ENCODE peak calls at places on chromosomes 2 and 18, in seven cellular contexts. V, E, C, T, O, M and B are unnamed samples.

GRCh38 chr2:112588611-112589045 is 4.2 kb downstream of the CHCHD5 start:
- DNase-seq in V (no peak), E (no peak), C (no peak), T (no peak), O (no peak), M (no peak), B (no peak)

GRCh38 chr2:157751462-157752058 is 122.9 kb upstream of the ACVR1C start:
- DNase-seq in V (peak), E (peak), C (no peak), T (peak), O (peak), M (peak), B (peak)

GRCh38 chr2:223580951-223581350 is 21.2 kb downstream of the SCG2 start:
- DNase-seq in V (peak), E (no peak), C (no peak), T (peak), O (no peak), M (peak), B (no peak)

GRCh38 chr2:184558713-184559464 is 39.4 kb upstream of the ZNF804A start:
- DNase-seq in V (no peak), E (no peak), C (no peak), T (no peak), O (no peak), M (no peak), B (no peak)

GRCh38 chr2:39492095-39492590 is 55.1 kb upstream of the MAP4K3 start:
- DNase-seq in V (peak), E (no peak), C (no peak), T (peak), O (no peak), M (peak), B (no peak)

GRCh38 chr2:154710685-154711084 is 12.2 kb downstream of the KCNJ3 start:
- DNase-seq in V (no peak), E (no peak), C (no peak), T (no peak), O (no peak), M (no peak), B (no peak)

GRCh38 chr18:73487956-73488355 is 620.2 kb upstream of the NETO1 start:
- DNase-seq in V (peak), E (no peak), C (no peak), T (no peak), O (no peak), M (no peak), B (no peak)

GRCh38 chr2:218883491-218884490 is 3.1 kb downstream of the WNT10A start:
- DNase-seq in V (no peak), E (peak), C (no peak), T (no peak), O (no peak), M (no peak), B (no peak)

GRCh38 chr18:49609416-49610284 is 47.8 kb downstream of the LIPG start:
- DNase-seq in V (peak), E (no peak), C (no peak), T (peak), O (no peak), M (no peak), B (no peak)

GRCh38 chr2:176121377-176122111 is 975 bp upstream of the HOXD9 start:
- DNase-seq in V (no peak), E (peak), C (no peak), T (no peak), O (peak), M (no peak), B (no peak)

GRCh38 chr2:60597346-60597745 is 43.9 kb upstream of the BCL11A start:
- DNase-seq in V (no peak), E (no peak), C (no peak), T (peak), O (no peak), M (no peak), B (peak)

GRCh38 chr2:110755494-110756078 is 23.2 kb downstream of the ACOXL start:
- DNase-seq in V (peak), E (no peak), C (no peak), T (no peak), O (no peak), M (peak), B (no peak)

GRCh38 chr18:48669180-48669675 is 130.4 kb downstream of the CTIF start:
- DNase-seq in V (no peak), E (no peak), C (no peak), T (no peak), O (no peak), M (no peak), B (no peak)

GRCh38 chr2:695111-695510 is 17.9 kb upstream of the TMEM18 start:
- DNase-seq in V (no peak), E (no peak), C (no peak), T (no peak), O (no peak), M (no peak), B (no peak)

GRCh38 chr2:120442923-120443571 is 97.1 kb downstream of the INHBB start:
- DNase-seq in V (no peak), E (peak), C (peak), T (peak), O (peak), M (no peak), B (peak)

GRCh38 chr2:54107903-54108615 is 7.4 kb upstream of the ACYP2 start:
- DNase-seq in V (no peak), E (no peak), C (no peak), T (no peak), O (no peak), M (peak), B (no peak)

GRCh38 chr2:98908909-98909308 is 27.1 kb downstream of the CRACDL start:
- DNase-seq in V (peak), E (peak), C (no peak), T (no peak), O (no peak), M (peak), B (no peak)

GRCh38 chr2:124025896-124026295 is 809 bp downstream of the CNTNAP5 start:
- DNase-seq in V (no peak), E (no peak), C (no peak), T (no peak), O (no peak), M (no peak), B (no peak)

GRCh38 chr2:54054271-54054670 is 61.1 kb upstream of the ACYP2 start:
- DNase-seq in V (no peak), E (no peak), C (no peak), T (no peak), O (no peak), M (no peak), B (no peak)

GRCh38 chr2:51624995-51625394 is 593.1 kb upstream of the NRXN1 start:
- DNase-seq in V (peak), E (no peak), C (no peak), T (no peak), O (no peak), M (peak), B (peak)

GRCh38 chr18:43596106-43596712 is 318.9 kb upstream of the SYT4 start:
- DNase-seq in V (peak), E (no peak), C (peak), T (no peak), O (no peak), M (peak), B (no peak)

GRCh38 chr2:185274718-185275484 is 463.7 kb upstream of the FSIP2 start:
- DNase-seq in V (no peak), E (no peak), C (no peak), T (no peak), O (no peak), M (no peak), B (no peak)

GRCh38 chr2:97707428-97708380 is 5.7 kb upstream of the ZAP70 start:
- DNase-seq in V (no peak), E (no peak), C (no peak), T (no peak), O (peak), M (no peak), B (no peak)

GRCh38 chr2:216308532-216308931 is 63.8 kb downstream of the MARCHF4 start:
- DNase-seq in V (peak), E (no peak), C (no peak), T (no peak), O (no peak), M (peak), B (no peak)

GRCh38 chr2:207133493-207133861 is 32.3 kb downstream of the KLF7 start:
- DNase-seq in V (no peak), E (no peak), C (no peak), T (no peak), O (no peak), M (no peak), B (no peak)

GRCh38 chr2:67389788-67390187 is 7.3 kb upstream of the ETAA1 start:
- DNase-seq in V (no peak), E (no peak), C (no peak), T (no peak), O (no peak), M (no peak), B (peak)

GRCh38 chr2:234437642-234438321 is 59.1 kb downstream of the ARL4C start:
- DNase-seq in V (no peak), E (no peak), C (no peak), T (no peak), O (no peak), M (no peak), B (no peak)

GRCh38 chr2:98459776-98460175 is 15.1 kb downstream of the INPP4A start:
- DNase-seq in V (peak), E (no peak), C (no peak), T (no peak), O (no peak), M (peak), B (no peak)

GRCh38 chr2:187869195-187869594 is 315.0 kb upstream of the TFPI start:
- DNase-seq in V (no peak), E (no peak), C (no peak), T (no peak), O (no peak), M (no peak), B (no peak)

GRCh38 chr2:157264099-157264498 is 6.6 kb downstream of the GALNT5 start:
- DNase-seq in V (peak), E (no peak), C (no peak), T (peak), O (no peak), M (no peak), B (no peak)

GRCh38 chr2:236670235-236670620 is 100.6 kb downstream of the ACKR3 start:
- DNase-seq in V (no peak), E (no peak), C (no peak), T (no peak), O (no peak), M (no peak), B (no peak)

GRCh38 chr2:239159476-239159911 is 241.3 kb downstream of the HDAC4 start:
- DNase-seq in V (no peak), E (no peak), C (no peak), T (no peak), O (peak), M (no peak), B (no peak)

GRCh38 chr18:3584897-3585460 is 135.0 kb downstream of the TGIF1 start:
- DNase-seq in V (no peak), E (peak), C (no peak), T (no peak), O (peak), M (no peak), B (peak)

GRCh38 chr18:35876243-35876642 is 96.2 kb upstream of the RMP24 start:
- DNase-seq in V (no peak), E (no peak), C (no peak), T (no peak), O (no peak), M (no peak), B (peak)

GRCh38 chr2:159076233-159076632 is 107.8 kb downstream of the TANC1 start:
- DNase-seq in V (peak), E (no peak), C (no peak), T (no peak), O (no peak), M (peak), B (no peak)

DNA sequence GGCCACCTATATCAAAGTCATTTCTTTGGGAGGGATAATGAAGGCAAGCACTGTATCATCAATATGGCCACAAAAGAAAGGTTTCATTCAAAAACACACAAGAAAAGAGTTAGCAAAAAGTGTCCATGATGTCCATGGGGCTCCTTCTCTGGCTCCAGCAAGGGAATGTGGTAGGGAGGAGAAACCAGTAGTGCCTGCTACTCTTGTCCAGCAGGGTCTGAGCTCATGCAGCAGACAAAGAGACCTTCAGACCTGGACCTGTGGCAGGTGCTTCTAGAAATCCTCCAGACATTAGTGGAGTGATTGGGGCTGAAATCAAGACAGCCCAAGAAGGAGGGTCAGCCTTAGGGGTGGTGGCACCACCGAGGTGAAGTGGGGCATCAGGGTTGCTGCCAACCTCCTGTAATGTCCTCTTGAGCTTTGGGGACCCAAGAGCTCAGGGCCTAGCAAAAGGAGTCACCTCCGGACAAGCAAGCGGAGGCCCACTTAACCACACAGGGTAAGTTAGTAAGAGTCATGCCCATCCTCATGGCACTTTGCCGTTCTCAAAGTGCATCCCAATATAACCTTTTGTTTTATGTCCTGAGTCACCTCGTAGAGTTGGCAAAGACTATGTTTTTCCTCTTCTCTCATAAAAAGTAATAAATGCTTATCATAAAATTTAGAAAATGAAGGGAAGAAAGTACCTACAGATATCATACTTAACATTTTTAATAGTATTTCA is 112.6 kb upstream of the YPEL5 start:
- DNase-seq in V (no peak), E (no peak), C (no peak), T (no peak), O (no peak), M (no peak), B (no peak)
- H4K8ac ChIP-seq in V (no peak), E (no peak), C (no peak), T (no peak), O (no peak), M (no peak), B (no peak)

DNA sequence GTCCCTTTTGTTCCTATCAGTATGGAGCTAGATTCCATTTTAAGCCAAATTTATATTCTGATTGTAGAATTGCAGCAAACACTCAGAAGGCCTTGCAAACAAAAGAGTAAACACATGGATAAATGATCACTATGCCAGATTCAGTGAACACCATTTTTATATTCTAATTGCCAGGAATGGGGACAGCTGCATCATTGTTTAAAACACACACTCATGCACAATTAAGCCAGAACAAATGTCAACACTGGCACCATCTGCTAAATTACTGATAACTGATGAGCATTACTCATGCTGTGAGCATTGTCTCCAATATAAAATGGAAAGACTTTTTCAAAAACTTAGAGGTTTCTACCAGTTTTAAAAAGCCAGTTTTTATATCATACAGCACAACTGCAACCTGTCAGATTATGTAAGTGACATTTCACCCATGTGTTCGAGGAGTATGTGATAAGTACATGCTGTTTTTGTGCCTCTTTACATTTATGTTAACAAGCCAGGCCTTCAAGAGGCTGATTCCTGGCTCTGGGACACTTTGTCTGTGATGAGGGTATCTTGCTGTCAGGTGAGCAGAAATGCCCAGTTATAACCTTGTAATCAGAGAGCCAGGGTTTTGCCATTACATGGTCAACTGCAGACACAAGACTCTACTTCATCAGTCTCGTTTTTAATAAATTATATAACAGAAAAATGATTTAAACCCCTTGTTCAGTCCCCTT is 4.4 kb upstream of the ST8SIA5 start:
- DNase-seq in V (no peak), E (no peak), C (no peak), T (no peak), O (no peak), M (no peak), B (no peak)
- H4K8ac ChIP-seq in V (no peak), E (no peak), C (no peak), T (no peak), O (no peak), M (no peak), B (no peak)

GRCh38 chr2:11182951-11183350 is 27.7 kb downstream of the SLC66A3 start:
- DNase-seq in V (no peak), E (no peak), C (no peak), T (no peak), O (no peak), M (no peak), B (no peak)
- H4K8ac ChIP-seq in V (no peak), E (no peak), C (no peak), T (no peak), O (no peak), M (no peak), B (no peak)

GRCh38 chr2:204329532-204329931 is 215.7 kb upstream of the PARD3B start:
- DNase-seq in V (no peak), E (no peak), C (no peak), T (no peak), O (no peak), M (no peak), B (no peak)

GRCh38 chr2:204331180-204331579 is 214.1 kb upstream of the PARD3B start:
- DNase-seq in V (peak), E (no peak), C (no peak), T (no peak), O (no peak), M (no peak), B (no peak)

GRCh38 chr2:204333861-204334260 is 211.4 kb upstream of the PARD3B start:
- DNase-seq in V (no peak), E (no peak), C (no peak), T (no peak), O (no peak), M (no peak), B (no peak)

GRCh38 chr2:204335642-204336041 is 209.6 kb upstream of the PARD3B start:
- DNase-seq in V (no peak), E (no peak), C (no peak), T (no peak), O (no peak), M (no peak), B (peak)

DNA sequence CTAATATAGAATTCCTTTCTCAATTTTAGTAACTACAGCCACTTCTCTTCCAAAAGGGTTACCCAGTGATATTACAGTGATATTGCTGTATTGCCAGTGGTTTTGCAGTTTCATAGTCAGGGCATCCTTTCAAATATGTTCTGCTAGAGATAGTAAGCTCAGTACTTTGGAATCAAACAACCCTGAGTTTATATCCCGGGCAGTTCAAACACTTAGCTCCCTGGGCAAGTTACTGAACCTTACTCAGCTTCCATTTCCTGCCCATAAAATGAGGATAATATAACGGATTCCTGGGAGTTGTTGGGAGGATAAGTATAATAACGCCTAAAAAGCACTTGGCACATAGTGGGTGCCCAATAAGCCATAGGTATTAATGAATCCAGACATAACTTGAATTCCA is 212.6 kb upstream of the PARD3B start:
- DNase-seq in V (no peak), E (no peak), C (no peak), T (no peak), O (no peak), M (no peak), B (no peak)
- H4K8ac ChIP-seq in V (no peak), E (no peak), C (no peak), T (no peak), O (no peak), M (no peak), B (no peak)

GRCh38 chr18:5159080-5159479 is 38.0 kb downstream of the AKAIN1 start:
- DNase-seq in V (no peak), E (no peak), C (no peak), T (no peak), O (no peak), M (no peak), B (no peak)

GRCh38 chr18:5158171-5158570 is 38.9 kb downstream of the AKAIN1 start:
- DNase-seq in V (no peak), E (no peak), C (no peak), T (no peak), O (no peak), M (no peak), B (no peak)

GRCh38 chr18:5158587-5158986 is 38.5 kb downstream of the AKAIN1 start:
- DNase-seq in V (no peak), E (no peak), C (no peak), T (no peak), O (no peak), M (no peak), B (no peak)

GRCh38 chr18:5164903-5165302 is 32.2 kb downstream of the AKAIN1 start:
- DNase-seq in V (no peak), E (no peak), C (no peak), T (no peak), O (no peak), M (no peak), B (no peak)

GRCh38 chr18:5162111-5162510 is 34.9 kb downstream of the AKAIN1 start:
- DNase-seq in V (no peak), E (no peak), C (no peak), T (no peak), O (no peak), M (no peak), B (no peak)
- H4K8ac ChIP-seq in V (no peak), E (no peak), C (no peak), T (no peak), O (no peak), M (no peak), B (no peak)